ENCODE peak calls at places on chromosomes 6 and 20, in nine cellular contexts. U is RPMI7951; E is NCI-H345; G is fibroblast of lung; C is GM04503; M is islet precursor cell; W is naive thymus-derived CD8-positive, alpha-beta T cell; V is Right ventricle myocardium superior; K is substantia nigra. H is an unnamed sample.
A peak's percentile ranks its signal among the peaks of the same experiment; 100 is the strongest.

GRCh38 chr6:49939993-49940498 is 23.9 kb downstream of the DEFB114 start:
- DNase-seq in U (no peak), E (no peak), G (no peak), C (no peak), M (no peak), W (no peak), V (no peak), K (no peak), H (no peak)

GRCh38 chr6:90249044-90249443 is 47.6 kb downstream of the BACH2 start:
- DNase-seq in U (peak; percentile 49), E (no peak), G (no peak), C (no peak), M (no peak), W (no peak), V (no peak), K (no peak), H (no peak)

GRCh38 chr20:5195655-5196054 is 68.8 kb downstream of the CDS2 start:
- DNase-seq in U (peak; percentile 50), E (no peak), G (peak; percentile 66), C (peak; percentile 42), M (no peak), W (no peak), V (no peak), K (no peak), H (no peak)

GRCh38 chr20:58511364-58511763 is 3.8 kb downstream of the APCDD1L start:
- DNase-seq in U (peak; percentile 95), E (no peak), G (peak; percentile 90), C (peak; percentile 47), M (no peak), W (no peak), V (no peak), K (no peak), H (no peak)

GRCh38 chr20:6041808-6042265 is 12.0 kb downstream of the LRRN4 start:
- DNase-seq in U (no peak), E (no peak), G (no peak), C (no peak), M (no peak), W (no peak), V (no peak), K (no peak), H (no peak)

GRCh38 chr20:25196701-25197120 is 1.2 kb downstream of the ENTPD6 start:
- DNase-seq in U (no peak), E (peak; percentile 72), G (no peak), C (no peak), M (no peak), W (peak; percentile 7), V (no peak), K (no peak), H (no peak)

GRCh38 chr20:51861726-51862466 is 59.6 kb upstream of the SALL4 start:
- DNase-seq in U (peak; percentile 68), E (no peak), G (peak; percentile 51), C (no peak), M (peak; percentile 94), W (no peak), V (no peak), K (no peak), H (no peak)

GRCh38 chr6:7725412-7725811 is 487 bp upstream of the BMP6 start:
- DNase-seq in U (peak; percentile 13), E (no peak), G (no peak), C (no peak), M (no peak), W (no peak), V (no peak), K (no peak), H (no peak)

GRCh38 chr20:62704341-62704948 is 4.2 kb upstream of the NTSR1 start:
- DNase-seq in U (peak; percentile 100), E (peak; percentile 99), G (peak; percentile 92), C (peak; percentile 65), M (no peak), W (no peak), V (peak; percentile 91), K (no peak), H (no peak)

GRCh38 chr20:19460386-19460785 is 247.9 kb downstream of the SLC24A3 start:
- DNase-seq in U (peak; percentile 97), E (no peak), G (peak; percentile 50), C (peak; percentile 11), M (peak; percentile 57), W (no peak), V (no peak), K (no peak), H (no peak)

GRCh38 chr6:133707456-133707855 is 181.5 kb upstream of the TCF21 start:
- DNase-seq in U (peak; percentile 77), E (no peak), G (peak; percentile 98), C (peak; percentile 87), M (peak; percentile 61), W (no peak), V (no peak), K (no peak), H (no peak)

GRCh38 chr20:50214226-50215024 is 23.8 kb downstream of the CEBPB start:
- DNase-seq in U (no peak), E (no peak), G (no peak), C (no peak), M (no peak), W (no peak), V (no peak), K (no peak), H (no peak)

GRCh38 chr6:47147836-47148344 is 105.8 kb upstream of the ADGRF1 start:
- DNase-seq in U (no peak), E (no peak), G (no peak), C (no peak), M (no peak), W (no peak), V (no peak), K (no peak), H (no peak)